ENCODE peak calls at places on chromosomes 12 and 14, in eight cellular contexts. R, E, Z, N, Q, D, P and X are unnamed samples.

GRCh38 chr14:61277784-61278183 is 3.4 kb downstream of the TMEM30B start:
- DNase-seq in D (no peak), R (no peak), N (no peak), E (no peak), P (no peak), Z (no peak), Q (no peak), X (no peak)

GRCh38 chr14:26255213-26255612 is 342.6 kb downstream of the NOVA1 start:
- DNase-seq in E (no peak), Z (no peak), R (no peak), N (no peak), D (no peak), Q (no peak), P (no peak), X (no peak)

GRCh38 chr12:124481257-124481750 is 86.1 kb downstream of the NCOR2 start:
- DNase-seq in P (no peak), Z (no peak), Q (no peak), D (no peak), N (no peak), R (no peak), E (no peak), X (no peak)

GRCh38 chr14:56108057-56108456 is 10.2 kb upstream of the PELI2 start:
- DNase-seq in E (no peak), Z (no peak), D (no peak), R (no peak), P (no peak), N (no peak), Q (no peak), X (peak)

GRCh38 chr12:56723889-56724659 is 1.0 kb downstream of the NACA start:
- DNase-seq in P (no peak), E (no peak), D (peak), N (peak), Z (no peak), Q (no peak), R (no peak), X (no peak)

GRCh38 chr14:36659822-36660735 is 1.6 kb upstream of the PAX9 start:
- DNase-seq in N (no peak), R (no peak), D (no peak), Z (no peak), E (no peak), P (no peak), Q (no peak), X (peak)

GRCh38 chr14:89058707-89059106 is 234.3 kb downstream of the TTC8 start:
- DNase-seq in Z (no peak), R (no peak), D (no peak), N (no peak), P (no peak), Q (no peak), E (no peak), X (no peak)

GRCh38 chr14:68230941-68231717 is 411.6 kb downstream of the RAD51B start:
- DNase-seq in Q (no peak), P (no peak), D (no peak), N (no peak), Z (no peak), R (no peak), E (no peak), X (no peak)

GRCh38 chr14:54564071-54564798 is 2.7 kb upstream of the SAMD4A start:
- DNase-seq in E (no peak), Z (no peak), D (no peak), Q (no peak), P (no peak), R (no peak), N (peak), X (peak)

GRCh38 chr12:103441437-103442186 is 54.2 kb downstream of the C12orf42 start:
- DNase-seq in Z (peak), R (peak), E (no peak), N (peak), P (no peak), D (no peak), Q (no peak), X (no peak)

GRCh38 chr14:58805605-58806358 is 168.0 kb downstream of the DACT1 start:
- DNase-seq in R (no peak), E (no peak), Z (no peak), Q (no peak), D (no peak), N (no peak), P (no peak), X (no peak)

GRCh38 chr14:69685217-69685616 is 73.8 kb downstream of the SUSD6 start:
- DNase-seq in Q (no peak), N (no peak), D (no peak), E (peak), R (peak), P (no peak), Z (peak), X (no peak)

GRCh38 chr12:69419701-69420100 is 50.5 kb upstream of the FRS2 start:
- DNase-seq in D (no peak), Z (no peak), R (no peak), N (no peak), Q (no peak), E (no peak), P (no peak), X (no peak)

GRCh38 chr12:108342985-108343384 is 3.9 kb upstream of the CMKLR1 start:
- DNase-seq in D (no peak), Z (no peak), Q (no peak), R (no peak), E (no peak), P (no peak), N (no peak), X (peak)

GRCh38 chr12:25529738-25530137 is 23.3 kb downstream of the LMNTD1 start:
- DNase-seq in E (no peak), N (no peak), R (no peak), Q (no peak), Z (no peak), P (no peak), D (no peak), X (peak)

GRCh38 chr12:12482150-12482761 is 80.4 kb downstream of the DUSP16 start:
- DNase-seq in D (no peak), P (no peak), N (no peak), R (peak), Z (peak), E (no peak), Q (no peak), X (no peak)

GRCh38 chr12:51199546-51199945 is 18.3 kb downstream of the POU6F1 start:
- DNase-seq in R (no peak), E (no peak), D (no peak), Q (no peak), Z (no peak), P (no peak), N (no peak), X (no peak)

GRCh38 chr12:102990419-102990818 is 32.9 kb downstream of the ASCL1 start:
- DNase-seq in P (no peak), R (no peak), Z (no peak), D (no peak), N (no peak), E (no peak), Q (no peak), X (no peak)

GRCh38 chr14:40053396-40053795 is 621.2 kb upstream of the FBXO33 start:
- DNase-seq in Q (no peak), D (no peak), E (no peak), Z (no peak), R (no peak), P (no peak), N (no peak), X (no peak)

GRCh38 chr12:116150001-116150400 is 127.5 kb downstream of the MED13L start:
- DNase-seq in Z (no peak), E (no peak), N (peak), D (no peak), Q (no peak), P (no peak), R (no peak), X (no peak)

GRCh38 chr14:95516554-95517209 is at the start of gene SYNE3:
- DNase-seq in Z (peak), E (peak), P (no peak), N (peak), D (no peak), Q (no peak), R (peak), X (peak)

GRCh38 chr14:24436355-24437019 is 6.1 kb downstream of the SDR39U1 start:
- DNase-seq in Q (peak), R (no peak), Z (peak), E (no peak), P (no peak), N (peak), D (no peak), X (peak)

GRCh38 chr12:131213896-131214442 is 260.3 kb downstream of the ADGRD1 start:
- DNase-seq in E (no peak), Q (no peak), N (no peak), R (no peak), D (no peak), Z (no peak), P (no peak), X (peak)

GRCh38 chr12:40993158-40993557 is 195.0 kb upstream of the PDZRN4 start:
- DNase-seq in E (no peak), Z (no peak), R (no peak), P (no peak), N (no peak), Q (no peak), D (no peak), X (no peak)

GRCh38 chr12:21301-22189 is 45.0 kb upstream of the IQSEC3 start:
- DNase-seq in D (no peak), Q (no peak), P (no peak), E (no peak), N (no peak), R (no peak), Z (no peak), X (peak)

GRCh38 chr12:46160081-46160980 is 108.5 kb downstream of the SLC38A1 start:
- DNase-seq in E (no peak), N (no peak), R (no peak), D (peak), Z (no peak), Q (no peak), P (no peak), X (no peak)

GRCh38 chr14:76138119-76138757 is 13.5 kb upstream of the GPATCH2L start:
- DNase-seq in N (no peak), D (no peak), Q (no peak), Z (no peak), R (no peak), E (no peak), P (no peak), X (peak)

GRCh38 chr12:13631873-13632272 is 349.5 kb downstream of the GRIN2B start:
- DNase-seq in Z (no peak), N (peak), D (no peak), R (no peak), Q (no peak), P (no peak), E (no peak), X (no peak)

GRCh38 chr12:130719263-130719892 is 3.3 kb upstream of the RIMBP2 start:
- DNase-seq in R (no peak), Q (no peak), N (no peak), E (no peak), Z (no peak), D (no peak), P (no peak), X (no peak)

GRCh38 chr14:66850258-66850897 is 338.9 kb upstream of the GARIN2 start:
- DNase-seq in Z (no peak), E (no peak), Q (no peak), D (no peak), R (no peak), N (no peak), P (no peak), X (no peak)